ENCODE peak calls at places on chromosome 12, in eight cellular contexts. One of them, this sample, is unnamed.

GRCh38 chr12:60066655-60067054 is 470.8 kb downstream of the SLC16A7 start:
- DNase-seq in endothelial cell of umbilical vein: no peak
- DNase-seq in fibroblast of the aortic adventitia: no peak
- DNase-seq in DND-41: no peak
- DNase-seq in psoas muscle: no peak
- DNase-seq in cardiac muscle cell: no peak
- DNase-seq in brain microvascular endothelial cell: no peak
- DNase-seq in fibroblast of pulmonary artery: no peak
- DNase-seq in this sample: no peak

GRCh38 chr12:62783881-62784280 is 151.1 kb downstream of the PPM1H start:
- DNase-seq in endothelial cell of umbilical vein: no peak
- DNase-seq in fibroblast of the aortic adventitia: no peak
- DNase-seq in DND-41: no peak
- DNase-seq in psoas muscle: no peak
- DNase-seq in cardiac muscle cell: no peak
- DNase-seq in brain microvascular endothelial cell: no peak
- DNase-seq in fibroblast of pulmonary artery: no peak
- DNase-seq in this sample: no peak

GRCh38 chr12:75910452-75910722 is 121.2 kb downstream of the PHLDA1 start:
- DNase-seq in endothelial cell of umbilical vein: no peak
- DNase-seq in fibroblast of the aortic adventitia: no peak
- DNase-seq in DND-41: no peak
- DNase-seq in psoas muscle: no peak
- DNase-seq in cardiac muscle cell: no peak
- DNase-seq in brain microvascular endothelial cell: no peak
- DNase-seq in fibroblast of pulmonary artery: no peak
- DNase-seq in this sample: no peak

GRCh38 chr12:25187781-25188180 is 7.2 kb downstream of the DNAI7 start:
- DNase-seq in endothelial cell of umbilical vein: no peak
- DNase-seq in fibroblast of the aortic adventitia: peak; percentile 88
- DNase-seq in DND-41: no peak
- DNase-seq in psoas muscle: no peak
- DNase-seq in cardiac muscle cell: peak; percentile 80
- DNase-seq in brain microvascular endothelial cell: peak; percentile 87
- DNase-seq in fibroblast of pulmonary artery: peak; percentile 67
- DNase-seq in this sample: peak; percentile 76

GRCh38 chr12:27802511-27802910 is 22.5 kb upstream of the MANSC4 start:
- DNase-seq in endothelial cell of umbilical vein: no peak
- DNase-seq in fibroblast of the aortic adventitia: no peak
- DNase-seq in DND-41: no peak
- DNase-seq in psoas muscle: no peak
- DNase-seq in cardiac muscle cell: no peak
- DNase-seq in brain microvascular endothelial cell: no peak
- DNase-seq in fibroblast of pulmonary artery: no peak
- DNase-seq in this sample: no peak

GRCh38 chr12:14714437-14714836 is 18.0 kb upstream of the GUCY2C start:
- DNase-seq in endothelial cell of umbilical vein: no peak
- DNase-seq in fibroblast of the aortic adventitia: no peak
- DNase-seq in DND-41: no peak
- DNase-seq in psoas muscle: no peak
- DNase-seq in cardiac muscle cell: no peak
- DNase-seq in brain microvascular endothelial cell: no peak
- DNase-seq in fibroblast of pulmonary artery: no peak
- DNase-seq in this sample: no peak

GRCh38 chr12:121124402-121125109 is 8.1 kb upstream of the P2RX7 start:
- DNase-seq in endothelial cell of umbilical vein: peak; percentile 70
- DNase-seq in fibroblast of the aortic adventitia: peak; percentile 66
- DNase-seq in DND-41: no peak
- DNase-seq in psoas muscle: no peak
- DNase-seq in cardiac muscle cell: peak; percentile 93
- DNase-seq in brain microvascular endothelial cell: peak; percentile 95
- DNase-seq in fibroblast of pulmonary artery: peak; percentile 93
- DNase-seq in this sample: peak; percentile 55

GRCh38 chr12:34119366-34119765 is 97.1 kb downstream of the ALG10 start:
- DNase-seq in endothelial cell of umbilical vein: no peak
- DNase-seq in fibroblast of the aortic adventitia: no peak
- DNase-seq in DND-41: no peak
- DNase-seq in psoas muscle: no peak
- DNase-seq in cardiac muscle cell: no peak
- DNase-seq in brain microvascular endothelial cell: no peak
- DNase-seq in fibroblast of pulmonary artery: no peak
- DNase-seq in this sample: no peak

GRCh38 chr12:124579921-124580517 is 12.6 kb upstream of the NCOR2 start:
- DNase-seq in endothelial cell of umbilical vein: no peak
- DNase-seq in fibroblast of the aortic adventitia: no peak
- DNase-seq in DND-41: no peak
- DNase-seq in psoas muscle: no peak
- DNase-seq in cardiac muscle cell: no peak
- DNase-seq in brain microvascular endothelial cell: no peak
- DNase-seq in fibroblast of pulmonary artery: no peak
- DNase-seq in this sample: no peak

GRCh38 chr12:69492739-69493138 is 22.6 kb downstream of the FRS2 start:
- DNase-seq in endothelial cell of umbilical vein: no peak
- DNase-seq in fibroblast of the aortic adventitia: no peak
- DNase-seq in DND-41: no peak
- DNase-seq in psoas muscle: no peak
- DNase-seq in cardiac muscle cell: no peak
- DNase-seq in brain microvascular endothelial cell: no peak
- DNase-seq in fibroblast of pulmonary artery: no peak
- DNase-seq in this sample: no peak

GRCh38 chr12:104886418-104887401 is 71.4 kb downstream of the SLC41A2 start:
- DNase-seq in endothelial cell of umbilical vein: peak; percentile 84
- DNase-seq in fibroblast of the aortic adventitia: peak; percentile 67
- DNase-seq in DND-41: no peak
- DNase-seq in psoas muscle: no peak
- DNase-seq in cardiac muscle cell: peak; percentile 79
- DNase-seq in brain microvascular endothelial cell: peak; percentile 24
- DNase-seq in fibroblast of pulmonary artery: peak; percentile 72
- DNase-seq in this sample: no peak

GRCh38 chr12:50706606-50707005 is 57.3 kb upstream of the ATF1 start:
- DNase-seq in endothelial cell of umbilical vein: no peak
- DNase-seq in fibroblast of the aortic adventitia: no peak
- DNase-seq in DND-41: no peak
- DNase-seq in psoas muscle: no peak
- DNase-seq in cardiac muscle cell: no peak
- DNase-seq in brain microvascular endothelial cell: no peak
- DNase-seq in fibroblast of pulmonary artery: no peak
- DNase-seq in this sample: no peak

GRCh38 chr12:24555730-24556129 is 393.2 kb downstream of the BCAT1 start:
- DNase-seq in endothelial cell of umbilical vein: no peak
- DNase-seq in fibroblast of the aortic adventitia: no peak
- DNase-seq in DND-41: no peak
- DNase-seq in psoas muscle: no peak
- DNase-seq in cardiac muscle cell: no peak
- DNase-seq in brain microvascular endothelial cell: no peak
- DNase-seq in fibroblast of pulmonary artery: no peak
- DNase-seq in this sample: no peak

GRCh38 chr12:41577995-41578394 is 389.9 kb downstream of the PDZRN4 start:
- DNase-seq in endothelial cell of umbilical vein: no peak
- DNase-seq in fibroblast of the aortic adventitia: no peak
- DNase-seq in DND-41: no peak
- DNase-seq in psoas muscle: no peak
- DNase-seq in cardiac muscle cell: no peak
- DNase-seq in brain microvascular endothelial cell: no peak
- DNase-seq in fibroblast of pulmonary artery: no peak
- DNase-seq in this sample: no peak

GRCh38 chr12:95277139-95277538 is 59.5 kb downstream of the VEZT start:
- DNase-seq in endothelial cell of umbilical vein: peak; percentile 96
- DNase-seq in fibroblast of the aortic adventitia: peak; percentile 92
- DNase-seq in DND-41: no peak
- DNase-seq in psoas muscle: no peak
- DNase-seq in cardiac muscle cell: peak; percentile 74
- DNase-seq in brain microvascular endothelial cell: peak; percentile 65
- DNase-seq in fibroblast of pulmonary artery: peak; percentile 86
- DNase-seq in this sample: peak; percentile 39

GRCh38 chr12:121828826-121829225 is 25.0 kb downstream of the SETD1B start:
- DNase-seq in endothelial cell of umbilical vein: no peak
- DNase-seq in fibroblast of the aortic adventitia: no peak
- DNase-seq in DND-41: no peak
- DNase-seq in psoas muscle: no peak
- DNase-seq in cardiac muscle cell: no peak
- DNase-seq in brain microvascular endothelial cell: no peak
- DNase-seq in fibroblast of pulmonary artery: no peak
- DNase-seq in this sample: no peak

GRCh38 chr12:43551271-43551970 is 582 bp downstream of the ADAMTS20 start:
- DNase-seq in endothelial cell of umbilical vein: no peak
- DNase-seq in fibroblast of the aortic adventitia: no peak
- DNase-seq in DND-41: no peak
- DNase-seq in psoas muscle: no peak
- DNase-seq in cardiac muscle cell: no peak
- DNase-seq in brain microvascular endothelial cell: no peak
- DNase-seq in fibroblast of pulmonary artery: no peak
- DNase-seq in this sample: no peak
- H3K4me3 ChIP-seq in endothelial cell of umbilical vein: no peak overlapping the region
- H3K4me3 ChIP-seq in fibroblast of the aortic adventitia: no peak overlapping the region
- H3K4me3 ChIP-seq in DND-41: no peak overlapping the region
- H3K4me3 ChIP-seq in psoas muscle: peak overlapping the region; percentile 46
- H3K4me3 ChIP-seq in cardiac muscle cell: peak overlapping the region; percentile 36
- H3K4me3 ChIP-seq in brain microvascular endothelial cell: peak overlapping the region; percentile 54
- H3K4me3 ChIP-seq in fibroblast of pulmonary artery: no peak overlapping the region
- H3K4me3 ChIP-seq in this sample: peak overlapping the region; percentile 14

DNA sequence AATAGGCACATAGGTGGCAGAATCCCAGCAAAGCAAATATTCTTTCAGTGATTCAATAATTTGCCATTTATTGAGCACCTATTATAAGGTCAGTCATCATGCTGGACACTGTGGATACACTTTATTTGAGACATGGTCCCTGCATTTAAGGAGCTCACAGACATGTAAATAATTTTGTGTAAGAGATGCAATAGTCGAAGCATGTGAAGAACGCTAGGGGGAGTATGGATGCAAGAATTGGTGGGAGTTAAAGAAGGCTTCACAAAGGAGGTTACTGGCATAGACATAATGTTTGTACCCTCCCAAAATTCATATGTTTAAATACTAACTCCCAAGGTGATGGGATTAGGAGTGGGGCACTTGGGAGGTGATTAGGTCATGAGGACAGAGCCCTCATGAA is 260.6 kb upstream of the GARIN6 start:
- DNase-seq in endothelial cell of umbilical vein: no peak
- DNase-seq in fibroblast of the aortic adventitia: peak; percentile 1
- DNase-seq in DND-41: no peak
- DNase-seq in psoas muscle: no peak
- DNase-seq in cardiac muscle cell: peak; percentile 50
- DNase-seq in brain microvascular endothelial cell: peak; percentile 11
- DNase-seq in fibroblast of pulmonary artery: peak; percentile 29
- DNase-seq in this sample: peak; percentile 24
- TF ChIP-seq CTCF in endothelial cell of umbilical vein: no peak
- TF ChIP-seq CTCF in fibroblast of the aortic adventitia: peak; percentile 5
- TF ChIP-seq CTCF in DND-41: peak; percentile 57
- TF ChIP-seq CTCF in psoas muscle: no peak
- TF ChIP-seq CTCF in cardiac muscle cell: peak; percentile 61
- TF ChIP-seq CTCF in brain microvascular endothelial cell: peak; percentile 54
- TF ChIP-seq CTCF in fibroblast of pulmonary artery: peak; percentile 41
- TF ChIP-seq CTCF in this sample: peak; percentile 62

GRCh38 chr12:52232233-52232915 is 669 bp upstream of the KRT7 start:
- DNase-seq in endothelial cell of umbilical vein: peak; percentile 10
- DNase-seq in fibroblast of the aortic adventitia: no peak
- DNase-seq in DND-41: no peak
- DNase-seq in psoas muscle: no peak
- DNase-seq in cardiac muscle cell: no peak
- DNase-seq in brain microvascular endothelial cell: no peak
- DNase-seq in fibroblast of pulmonary artery: no peak
- DNase-seq in this sample: no peak
- H3K4me3 ChIP-seq in endothelial cell of umbilical vein: no peak overlapping the region
- H3K4me3 ChIP-seq in fibroblast of the aortic adventitia: no peak overlapping the region
- H3K4me3 ChIP-seq in DND-41: no peak overlapping the region
- H3K4me3 ChIP-seq in psoas muscle: no peak overlapping the region
- H3K4me3 ChIP-seq in cardiac muscle cell: no peak overlapping the region
- H3K4me3 ChIP-seq in brain microvascular endothelial cell: peak overlapping the region; percentile 48
- H3K4me3 ChIP-seq in fibroblast of pulmonary artery: no peak overlapping the region
- H3K4me3 ChIP-seq in this sample: no peak overlapping the region

GRCh38 chr12:115755061-115755751 is 522.3 kb downstream of the MED13L start:
- DNase-seq in endothelial cell of umbilical vein: no peak
- DNase-seq in fibroblast of the aortic adventitia: no peak
- DNase-seq in DND-41: no peak
- DNase-seq in psoas muscle: no peak
- DNase-seq in cardiac muscle cell: no peak
- DNase-seq in brain microvascular endothelial cell: no peak
- DNase-seq in fibroblast of pulmonary artery: no peak
- DNase-seq in this sample: no peak

GRCh38 chr12:115750340-115750739 is 527.2 kb downstream of the MED13L start:
- DNase-seq in endothelial cell of umbilical vein: no peak
- DNase-seq in fibroblast of the aortic adventitia: no peak
- DNase-seq in DND-41: no peak
- DNase-seq in psoas muscle: no peak
- DNase-seq in cardiac muscle cell: no peak
- DNase-seq in brain microvascular endothelial cell: no peak
- DNase-seq in fibroblast of pulmonary artery: no peak
- DNase-seq in this sample: no peak

GRCh38 chr12:115752151-115752550 is 525.3 kb downstream of the MED13L start:
- DNase-seq in endothelial cell of umbilical vein: no peak
- DNase-seq in fibroblast of the aortic adventitia: peak; percentile 60
- DNase-seq in DND-41: no peak
- DNase-seq in psoas muscle: no peak
- DNase-seq in cardiac muscle cell: peak; percentile 57
- DNase-seq in brain microvascular endothelial cell: peak; percentile 28
- DNase-seq in fibroblast of pulmonary artery: peak; percentile 40
- DNase-seq in this sample: peak; percentile 3

GRCh38 chr12:115755752-115756140 is 521.7 kb downstream of the MED13L start:
- DNase-seq in endothelial cell of umbilical vein: no peak
- DNase-seq in fibroblast of the aortic adventitia: no peak
- DNase-seq in DND-41: no peak
- DNase-seq in psoas muscle: no peak
- DNase-seq in cardiac muscle cell: no peak
- DNase-seq in brain microvascular endothelial cell: no peak
- DNase-seq in fibroblast of pulmonary artery: no peak
- DNase-seq in this sample: no peak

GRCh38 chr12:115752913-115753726 is 524.4 kb downstream of the MED13L start:
- DNase-seq in endothelial cell of umbilical vein: peak; percentile 18
- DNase-seq in fibroblast of the aortic adventitia: peak; percentile 85
- DNase-seq in DND-41: peak; percentile 15
- DNase-seq in psoas muscle: no peak
- DNase-seq in cardiac muscle cell: peak; percentile 84
- DNase-seq in brain microvascular endothelial cell: peak; percentile 63
- DNase-seq in fibroblast of pulmonary artery: peak; percentile 86
- DNase-seq in this sample: peak; percentile 50
- TF ChIP-seq CTCF in endothelial cell of umbilical vein: peak; percentile 7
- TF ChIP-seq CTCF in fibroblast of the aortic adventitia: peak; percentile 73
- TF ChIP-seq CTCF in DND-41: peak; percentile 64
- TF ChIP-seq CTCF in psoas muscle: peak; percentile 71
- TF ChIP-seq CTCF in cardiac muscle cell: peak; percentile 64
- TF ChIP-seq CTCF in brain microvascular endothelial cell: peak; percentile 73
- TF ChIP-seq CTCF in fibroblast of pulmonary artery: peak; percentile 69
- TF ChIP-seq CTCF in this sample: peak; percentile 72

GRCh38 chr12:115400011-115400410 is 716.0 kb upstream of the TBX3 start:
- DNase-seq in endothelial cell of umbilical vein: no peak
- DNase-seq in fibroblast of the aortic adventitia: no peak
- DNase-seq in DND-41: no peak
- DNase-seq in psoas muscle: no peak
- DNase-seq in cardiac muscle cell: no peak
- DNase-seq in brain microvascular endothelial cell: no peak
- DNase-seq in fibroblast of pulmonary artery: no peak
- DNase-seq in this sample: no peak

GRCh38 chr12:115398311-115398781 is 714.4 kb upstream of the TBX3 start:
- DNase-seq in endothelial cell of umbilical vein: no peak
- DNase-seq in fibroblast of the aortic adventitia: no peak
- DNase-seq in DND-41: no peak
- DNase-seq in psoas muscle: no peak
- DNase-seq in cardiac muscle cell: no peak
- DNase-seq in brain microvascular endothelial cell: no peak
- DNase-seq in fibroblast of pulmonary artery: no peak
- DNase-seq in this sample: no peak

GRCh38 chr12:115396567-115396966 is 712.6 kb upstream of the TBX3 start:
- DNase-seq in endothelial cell of umbilical vein: no peak
- DNase-seq in fibroblast of the aortic adventitia: no peak
- DNase-seq in DND-41: no peak
- DNase-seq in psoas muscle: no peak
- DNase-seq in cardiac muscle cell: no peak
- DNase-seq in brain microvascular endothelial cell: no peak
- DNase-seq in fibroblast of pulmonary artery: no peak
- DNase-seq in this sample: no peak

GRCh38 chr12:115394498-115395220 is 710.7 kb upstream of the TBX3 start:
- DNase-seq in endothelial cell of umbilical vein: no peak
- DNase-seq in fibroblast of the aortic adventitia: no peak
- DNase-seq in DND-41: no peak
- DNase-seq in psoas muscle: no peak
- DNase-seq in cardiac muscle cell: no peak
- DNase-seq in brain microvascular endothelial cell: no peak
- DNase-seq in fibroblast of pulmonary artery: no peak
- DNase-seq in this sample: no peak
- H3K4me3 ChIP-seq in endothelial cell of umbilical vein: no peak overlapping the region
- H3K4me3 ChIP-seq in fibroblast of the aortic adventitia: no peak overlapping the region
- H3K4me3 ChIP-seq in DND-41: no peak overlapping the region
- H3K4me3 ChIP-seq in psoas muscle: no peak overlapping the region
- H3K4me3 ChIP-seq in cardiac muscle cell: no peak overlapping the region
- H3K4me3 ChIP-seq in brain microvascular endothelial cell: no peak overlapping the region
- H3K4me3 ChIP-seq in fibroblast of pulmonary artery: no peak overlapping the region
- H3K4me3 ChIP-seq in this sample: no peak overlapping the region

This sample was measured in AG09309.